ENCODE peak calls at places on chromosomes 4 and X, in seven cellular contexts. H is A549, C is fibroblast of lung, A is endodermal cell, V is testis, W is choroid plexus epithelial cell, L is SK-N-SH. O is an unnamed sample.

GRCh38 chr4:72076562-72076961 is 44.8 kb downstream of the NPFFR2 start:
- DNase-seq in L (no peak), A (no peak), C (no peak), H (no peak), V (no peak), W (peak; percentile 4), O (peak; percentile 92)

GRCh38 chr4:139419388-139419914 is 34.5 kb upstream of the RAB33B start:
- DNase-seq in C (peak; percentile 62), L (no peak), W (peak; percentile 90), A (no peak), H (no peak), V (peak; percentile 42), O (no peak)

GRCh38 chr4:117400039-117400835 is 314.9 kb upstream of the TRAM1L1 start:
- DNase-seq in C (peak; percentile 79), A (no peak), H (peak; percentile 16), V (no peak), L (no peak), W (peak; percentile 83), O (peak; percentile 76)

GRCh38 chrX:74535211-74535621 is 79.2 kb downstream of the RLIM start:
- DNase-seq in V (peak; percentile 40), C (peak; percentile 77), L (peak; percentile 54), A (peak; percentile 65), W (peak; percentile 79), H (peak; percentile 29), O (no peak)

GRCh38 chr4:8325284-8325973 is 55.9 kb downstream of the HTRA3 start:
- DNase-seq in C (no peak), A (peak; percentile 29), H (no peak), V (no peak), L (no peak), W (no peak), O (no peak)

GRCh38 chr4:24105183-24106039 is 215.6 kb upstream of the PPARGC1A start:
- DNase-seq in V (no peak), W (peak; percentile 96), H (no peak), A (no peak), L (no peak), C (peak; percentile 99), O (no peak)

GRCh38 chr4:2284934-2285664 is 23.2 kb upstream of the MXD4 start:
- DNase-seq in V (no peak), L (no peak), H (no peak), C (peak; percentile 31), W (peak; percentile 41), A (no peak), O (no peak)

GRCh38 chrX:2442694-2443093 is 58.1 kb downstream of the DHRSX start:
- DNase-seq in W (no peak), H (no peak), C (no peak), L (no peak), V (no peak), A (no peak), O (no peak)

GRCh38 chr4:174928174-174928573 is 10.0 kb downstream of the ADAM29 start:
- DNase-seq in A (no peak), C (no peak), W (no peak), L (no peak), H (no peak), V (no peak), O (no peak)

GRCh38 chr4:55184600-55185523 is 59.5 kb upstream of the KDR start:
- DNase-seq in V (peak; percentile 52), C (peak; percentile 84), W (peak; percentile 92), L (no peak), A (peak; percentile 86), H (peak; percentile 21), O (no peak)

GRCh38 chr4:110615366-110616161 is 7.3 kb downstream of the PITX2 start:
- DNase-seq in A (peak; percentile 91), W (no peak), H (no peak), L (no peak), C (no peak), V (no peak), O (no peak)

GRCh38 chr4:154559141-154559841 is 3.5 kb upstream of the FGB start:
- DNase-seq in W (peak; percentile 86), A (peak; percentile 72), V (no peak), H (peak; percentile 86), L (peak; percentile 23), C (peak; percentile 66), O (peak; percentile 19)

DNA sequence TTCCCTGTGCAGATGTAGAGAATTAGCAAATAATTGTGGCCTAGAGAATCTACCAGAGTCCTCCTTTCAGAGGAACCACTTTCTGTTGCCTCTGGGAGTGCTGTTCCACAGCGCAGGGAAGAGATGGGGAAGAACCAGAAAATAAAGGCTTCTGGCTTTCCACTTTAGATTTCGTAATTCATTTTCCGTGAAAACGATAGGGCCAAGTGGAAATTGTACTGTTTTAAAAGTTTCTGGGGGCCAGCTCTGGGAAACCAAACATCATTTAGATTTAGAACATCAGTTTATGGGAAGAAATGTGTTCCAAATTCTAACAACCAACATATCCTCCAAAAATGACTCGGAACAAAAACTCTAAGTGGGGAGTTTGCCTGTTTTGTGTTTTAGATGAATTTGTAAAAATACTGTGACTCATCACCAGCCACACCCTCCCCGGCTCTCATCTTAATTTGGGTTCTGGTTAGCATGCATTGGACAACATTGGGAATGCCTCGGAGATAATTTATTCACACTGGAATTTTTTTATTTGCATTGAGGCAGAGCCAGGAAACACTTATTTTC is 65.2 kb upstream of the LNX1 start:
- DNase-seq in A (no peak), C (peak; percentile 67), W (peak; percentile 42), L (no peak), V (peak; percentile 42), H (no peak), O (no peak)
- TF ChIP-seq CTCF in A (peak; percentile 65), C (peak; percentile 79), W (peak; percentile 70), L (peak; percentile 49), V (peak; percentile 24), H (no peak), O (peak; percentile 47)

DNA sequence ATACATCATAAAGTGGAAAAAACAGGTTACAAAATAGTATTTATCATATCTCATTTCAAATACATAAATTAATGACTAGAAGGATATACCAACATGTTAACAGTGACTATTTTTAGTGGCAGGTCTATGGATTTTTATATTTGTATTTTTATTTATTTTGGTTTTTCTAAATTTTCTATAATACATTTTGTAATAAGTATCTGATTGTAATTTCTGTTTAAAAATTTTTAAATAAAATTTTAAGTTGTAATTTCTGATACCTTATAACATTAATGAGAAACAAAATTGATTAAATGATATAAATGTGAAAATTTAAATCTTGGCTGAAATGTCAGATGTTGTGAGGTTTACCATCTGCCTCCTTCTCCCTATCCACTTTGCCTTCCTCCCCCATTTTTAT is 2.5 kb downstream of the NONO start:
- DNase-seq in H (no peak), C (no peak), V (no peak), A (no peak), W (no peak), L (no peak), O (no peak)
- H3K4me3 ChIP-seq in H (peak overlapping the region; percentile 58), C (peak overlapping the region; percentile 74), V (no peak overlapping the region), A (peak overlapping the region; percentile 97), W (peak overlapping the region; percentile 74), L (peak overlapping the region; percentile 88), O (peak overlapping the region; percentile 79)

GRCh38 chr4:15232725-15233597 is 194.9 kb upstream of the C1QTNF7 start:
- DNase-seq in C (peak; percentile 68), H (no peak), L (no peak), W (peak; percentile 94), V (no peak), A (no peak), O (no peak)

GRCh38 chr4:15233626-15234025 is 194.2 kb upstream of the C1QTNF7 start:
- DNase-seq in W (peak; percentile 52), V (no peak), L (no peak), C (no peak), H (no peak), A (no peak), O (no peak)

GRCh38 chr4:15234101-15234500 is 193.7 kb upstream of the C1QTNF7 start:
- DNase-seq in A (no peak), W (peak; percentile 89), L (no peak), C (peak; percentile 80), V (no peak), H (no peak), O (no peak)

GRCh38 chr4:15234585-15235126 is 193.2 kb upstream of the C1QTNF7 start:
- DNase-seq in A (no peak), V (no peak), W (peak; percentile 92), H (no peak), C (peak; percentile 97), L (no peak), O (no peak)

DNA sequence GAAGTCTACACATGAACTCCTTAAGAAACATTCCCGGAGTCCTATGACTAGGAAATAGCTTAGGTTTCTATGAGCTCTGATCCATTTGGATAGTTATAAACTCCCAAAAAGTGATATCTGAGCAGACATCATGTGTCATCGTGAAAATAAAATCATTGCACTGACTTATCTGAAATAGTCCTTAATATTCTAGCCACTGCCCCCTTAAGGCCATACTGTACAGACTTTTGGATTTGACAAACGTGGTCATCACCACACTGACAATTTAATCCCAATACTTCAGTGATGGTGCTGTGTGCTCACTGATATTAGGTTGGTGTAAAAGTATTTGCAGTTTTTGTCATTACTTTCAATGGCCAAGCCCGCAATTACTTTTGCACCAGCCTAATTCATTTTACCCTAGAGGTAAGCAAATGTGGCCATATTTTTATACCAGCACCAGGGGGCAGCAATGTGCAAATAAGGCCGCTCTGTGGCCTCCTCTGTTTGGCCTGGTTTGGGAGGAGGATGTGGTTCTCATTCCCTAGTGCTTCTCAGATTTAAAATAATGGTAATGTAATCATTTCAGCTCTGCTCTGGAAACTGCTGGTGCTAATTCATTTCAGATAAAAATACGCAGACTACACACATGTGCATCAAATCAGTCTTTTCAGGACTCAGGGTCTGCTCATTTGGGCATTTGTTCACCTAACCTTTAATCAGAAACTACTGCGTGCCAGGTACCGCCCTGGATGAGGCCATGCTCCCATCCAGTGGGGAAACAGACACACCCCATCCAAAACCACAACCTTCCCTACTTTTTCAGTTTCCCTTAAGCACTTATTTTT is 196.4 kb upstream of the C1QTNF7 start:
- DNase-seq in L (peak; percentile 77), H (peak; percentile 69), V (peak; percentile 92), A (peak; percentile 93), C (peak; percentile 93), W (peak; percentile 95), O (no peak)
- TF ChIP-seq CTCF in L (peak; percentile 86), H (peak; percentile 51), V (peak; percentile 72), A (peak; percentile 88), C (peak; percentile 91), W (peak; percentile 93), O (peak; percentile 83)

GRCh38 chrX:41265615-41266014 is 68.3 kb upstream of the DDX3X start:
- DNase-seq in V (peak; percentile 18), H (peak; percentile 67), L (no peak), C (peak; percentile 69), A (no peak), W (peak; percentile 33), O (no peak)
- H3K4me3 ChIP-seq in V (no peak overlapping the region), H (no peak overlapping the region), L (no peak overlapping the region), C (no peak overlapping the region), A (no peak overlapping the region), W (peak overlapping the region; percentile 14), O (peak overlapping the region; percentile 23)

GRCh38 chr4:932713-933070 is 432 bp downstream of the TMEM175 start:
- DNase-seq in V (no peak), W (no peak), A (no peak), C (no peak), L (peak; percentile 61), H (no peak), O (no peak)
- TF ChIP-seq CTCF in V (no peak), W (peak; percentile 42), A (peak; percentile 47), C (no peak), L (no peak), H (no peak), O (peak; percentile 33)

DNA sequence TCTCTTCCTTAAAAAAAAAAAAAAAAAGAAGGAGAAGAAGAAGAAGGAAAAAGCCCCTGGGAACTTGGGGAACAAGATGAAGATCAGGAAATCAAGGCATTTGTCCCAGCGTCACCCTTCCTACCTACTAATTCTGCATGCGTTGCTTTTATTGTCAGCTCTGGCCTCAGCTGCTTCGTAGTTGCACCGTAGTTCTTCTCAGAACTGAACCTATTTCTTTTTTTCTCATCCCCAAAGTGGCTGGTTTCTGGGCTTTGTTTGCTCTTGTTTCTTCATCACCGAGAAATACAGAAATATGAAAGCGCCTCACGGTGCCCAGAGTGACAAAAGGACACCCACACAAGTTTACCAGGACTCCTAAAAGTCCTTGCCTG is 891 bp downstream of the PRKG2 start:
- DNase-seq in V (no peak), C (no peak), A (no peak), L (no peak), H (no peak), W (no peak), O (no peak)
- H3K4me3 ChIP-seq in V (peak overlapping the region; percentile 43), C (peak overlapping the region; percentile 63), A (peak overlapping the region; percentile 76), L (no peak overlapping the region), H (peak overlapping the region; percentile 47), W (peak overlapping the region; percentile 76), O (peak overlapping the region; percentile 52)

O was measured in epithelial cell of proximal tubule.